ENCODE peak calls at places on chromosome 11, in four cellular contexts. S is A549, H is HepG2, P is IMR-90. J is an unnamed sample.

GRCh38 chr11:30583505-30584280 is 2.5 kb downstream of the MPPED2 start:
- DNase-seq in S (no peak), H (no peak), P (no peak), J (no peak)

GRCh38 chr11:26045082-26045481 is 286.8 kb upstream of the ANO3 start:
- DNase-seq in H (no peak), S (no peak), P (peak), J (no peak)

GRCh38 chr11:7688238-7688826 is 15.0 kb upstream of the CYB5R2 start:
- DNase-seq in H (peak), P (peak), S (peak), J (peak)

GRCh38 chr11:121004196-121004840 is 19.6 kb upstream of the TBCEL start:
- DNase-seq in H (no peak), P (no peak), S (no peak), J (no peak)

GRCh38 chr11:69595805-69596665 is 44.9 kb upstream of the CCND1 start:
- DNase-seq in H (no peak), S (no peak), P (no peak), J (no peak)

GRCh38 chr11:19216709-19217374 is 15.1 kb upstream of the CSRP3 start:
- DNase-seq in P (no peak), S (no peak), H (no peak), J (no peak)

GRCh38 chr11:68954970-68955958 is 25.5 kb downstream of the MRGPRD start:
- DNase-seq in H (no peak), P (peak), S (peak), J (peak)

GRCh38 chr11:109590782-109591181 is 168.8 kb downstream of the C11orf87 start:
- DNase-seq in S (no peak), H (no peak), P (no peak), J (no peak)

GRCh38 chr11:5690216-5690615 is 626 bp downstream of the TRIM22 start:
- DNase-seq in H (no peak), P (peak), S (no peak), J (no peak)

DNA sequence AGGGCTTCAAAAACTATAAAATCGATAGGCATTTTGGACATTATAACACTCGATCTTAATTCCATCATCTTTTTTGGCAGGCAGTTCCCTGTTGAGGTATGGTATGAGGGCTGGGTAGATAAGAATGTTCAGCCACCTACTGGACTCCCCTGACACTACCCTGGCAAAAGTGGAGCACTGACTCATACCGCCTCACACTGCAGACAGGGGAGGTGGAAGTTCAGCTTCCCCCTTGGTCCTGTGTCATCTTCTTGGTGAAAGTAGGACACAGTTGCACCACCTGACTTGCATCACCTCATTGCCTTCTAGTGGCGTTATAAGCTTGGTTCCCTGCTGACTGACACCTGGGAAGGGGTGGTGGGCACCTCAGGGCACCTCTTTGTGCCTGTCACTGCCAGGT is 30.4 kb downstream of the PAAF1 start:
- DNase-seq in H (peak), S (peak), P (peak), J (peak)
- TF ChIP-seq MAZ in H (no peak), S (no peak), P (no peak), J (no peak)

DNA sequence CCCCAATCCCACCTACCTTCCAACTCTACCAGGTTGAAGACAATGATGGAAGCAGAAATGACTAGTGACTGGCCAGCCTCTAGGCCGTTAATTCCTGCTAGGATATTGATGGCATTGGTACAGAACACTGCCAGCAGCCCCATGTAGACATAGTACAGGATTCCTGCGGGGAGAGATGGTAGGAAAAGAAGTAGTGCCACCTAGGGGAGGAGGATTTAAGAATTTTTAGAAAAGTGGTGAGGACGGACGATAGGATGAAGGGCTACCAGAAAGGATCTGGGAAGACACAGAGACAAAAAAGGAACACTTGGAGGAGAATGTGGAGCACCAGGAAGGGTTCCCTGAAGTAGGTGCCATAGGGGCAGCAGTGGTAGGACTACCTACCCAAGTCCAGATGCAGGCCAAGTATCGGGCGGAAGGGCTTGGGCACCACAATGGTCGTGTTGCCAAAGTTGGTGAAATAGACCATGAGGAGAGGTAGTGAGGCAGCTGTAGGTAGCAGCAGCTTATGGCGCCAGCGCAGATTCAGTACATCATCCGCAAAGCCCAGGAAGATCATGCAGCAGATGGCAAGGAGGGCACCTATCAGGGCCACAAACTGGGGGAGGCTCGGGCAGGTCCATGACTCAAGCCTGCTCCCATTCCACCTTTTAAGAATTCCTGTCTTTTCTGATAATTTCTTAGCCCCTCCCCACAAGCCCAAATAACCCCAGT is 1.2 kb downstream of the DPAGT1 start:
- DNase-seq in H (peak), P (peak), S (peak), J (peak)
- TF ChIP-seq MAZ in H (no peak), P (no peak), S (no peak), J (no peak)

DNA sequence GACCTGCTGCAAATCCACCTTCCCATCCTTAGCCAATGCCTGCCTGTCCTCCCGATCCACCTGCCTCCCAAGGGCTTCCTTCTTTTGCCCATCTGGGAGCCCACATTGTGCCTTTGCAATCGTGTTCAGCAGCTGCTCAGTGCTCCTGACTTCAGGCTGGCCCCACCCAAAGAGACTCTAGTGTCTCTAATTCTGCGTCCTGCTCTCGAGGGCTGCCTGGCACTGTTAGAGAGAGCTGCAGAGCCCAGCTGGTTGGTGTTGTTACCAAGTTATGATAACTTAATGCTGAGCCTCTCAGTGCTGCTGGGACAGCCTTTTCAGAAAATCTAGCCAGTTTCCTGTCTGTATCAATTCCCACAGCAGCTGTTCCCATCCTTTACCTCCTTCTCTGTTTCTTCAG is 69.1 kb downstream of the MICAL2 start:
- DNase-seq in P (no peak), H (no peak), S (no peak), J (no peak)
- TF ChIP-seq MAZ in P (no peak), H (no peak), S (no peak), J (no peak)

GRCh38 chr11:62552931-62553838 is 6.6 kb upstream of the AHNAK start:
- DNase-seq in P (peak), S (peak), H (no peak), J (peak)
- TF ChIP-seq MAZ in P (peak), S (peak), H (no peak), J (peak)

DNA sequence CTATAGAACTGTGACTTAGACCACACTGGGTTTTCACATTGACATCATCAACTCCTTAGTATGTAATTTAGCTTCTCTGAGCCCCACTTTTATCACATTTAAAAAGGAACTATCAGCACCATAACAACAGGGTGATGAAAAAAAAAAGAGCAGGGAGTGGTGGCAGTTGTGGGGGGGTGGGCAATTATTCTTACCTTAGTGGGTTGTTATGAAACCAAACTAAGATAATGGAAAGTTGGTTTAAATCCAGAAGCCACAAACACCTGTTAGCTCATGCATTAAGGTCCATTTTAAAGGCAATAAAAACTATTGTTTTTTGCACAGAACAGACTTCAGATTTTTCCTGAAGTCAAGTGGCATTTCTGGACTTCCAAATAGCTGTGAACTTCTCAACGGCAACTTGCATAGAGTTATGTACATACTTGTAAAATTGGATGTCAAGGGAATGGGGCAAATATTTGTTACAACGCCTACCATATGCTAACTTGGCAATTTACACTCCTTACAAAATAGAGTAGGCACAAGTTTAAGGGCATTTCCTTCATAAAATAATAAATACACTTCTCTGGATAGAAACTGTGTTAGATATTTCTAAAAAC is 793.6 kb downstream of the DLG2 start:
- DNase-seq in H (no peak), S (no peak), P (no peak), J (no peak)
- TF ChIP-seq MAZ in H (no peak), S (no peak), P (no peak), J (no peak)

J was measured in K562.